ENCODE peak calls at places on chromosomes 3 and 15, in nine cellular contexts. One of them, this sample, is unnamed.

GRCh38 chr3:10753964-10754363 is 62.1 kb upstream of the SLC6A11 start:
- DNase-seq in NCI-H82: no peak
- DNase-seq in progenitor cell of endocrine pancreas: peak; percentile 90
- DNase-seq in fibroblast of pulmonary artery: peak; percentile 56
- DNase-seq in RKO: peak; percentile 48
- DNase-seq in hepatic stellate cell: peak; percentile 29
- DNase-seq in activated CD4-positive, alpha-beta T cell treated with anti-CD3 and anti-CD28 coated beads for 1 hour: no peak
- DNase-seq in left ventricle myocardium inferior: peak; percentile 48
- DNase-seq in OCI-LY7: peak; percentile 38
- DNase-seq in this sample: peak; percentile 45

GRCh38 chr3:139935866-139936817 is 1.2 kb downstream of the CLSTN2 start:
- DNase-seq in OCI-LY7: no peak
- DNase-seq in activated CD4-positive, alpha-beta T cell treated with anti-CD3 and anti-CD28 coated beads for 1 hour: no peak
- DNase-seq in progenitor cell of endocrine pancreas: no peak
- DNase-seq in RKO: no peak
- DNase-seq in hepatic stellate cell: peak; percentile 13
- DNase-seq in NCI-H82: peak; percentile 62
- DNase-seq in fibroblast of pulmonary artery: no peak
- DNase-seq in left ventricle myocardium inferior: peak; percentile 32
- DNase-seq in this sample: peak; percentile 17

GRCh38 chr3:171654809-171655208 is 155.5 kb downstream of the PLD1 start:
- DNase-seq in fibroblast of pulmonary artery: peak; percentile 76
- DNase-seq in NCI-H82: no peak
- DNase-seq in progenitor cell of endocrine pancreas: no peak
- DNase-seq in hepatic stellate cell: no peak
- DNase-seq in OCI-LY7: no peak
- DNase-seq in activated CD4-positive, alpha-beta T cell treated with anti-CD3 and anti-CD28 coated beads for 1 hour: no peak
- DNase-seq in RKO: no peak
- DNase-seq in left ventricle myocardium inferior: peak; percentile 76
- DNase-seq in this sample: no peak

GRCh38 chr3:133662256-133662773 is 574 bp upstream of the TOPBP1 start:
- DNase-seq in RKO: peak; percentile 80
- DNase-seq in left ventricle myocardium inferior: no peak
- DNase-seq in OCI-LY7: peak; percentile 51
- DNase-seq in fibroblast of pulmonary artery: peak; percentile 27
- DNase-seq in hepatic stellate cell: peak; percentile 30
- DNase-seq in activated CD4-positive, alpha-beta T cell treated with anti-CD3 and anti-CD28 coated beads for 1 hour: no peak
- DNase-seq in NCI-H82: peak; percentile 47
- DNase-seq in progenitor cell of endocrine pancreas: no peak
- DNase-seq in this sample: peak; percentile 10

GRCh38 chr15:74384566-74385441 is 17.4 kb upstream of the CYP11A1 start:
- DNase-seq in activated CD4-positive, alpha-beta T cell treated with anti-CD3 and anti-CD28 coated beads for 1 hour: no peak
- DNase-seq in RKO: peak; percentile 82
- DNase-seq in hepatic stellate cell: no peak
- DNase-seq in NCI-H82: no peak
- DNase-seq in OCI-LY7: peak; percentile 56
- DNase-seq in fibroblast of pulmonary artery: no peak
- DNase-seq in left ventricle myocardium inferior: no peak
- DNase-seq in progenitor cell of endocrine pancreas: no peak
- DNase-seq in this sample: no peak

GRCh38 chr3:78665776-78666457 is 1101.9 kb downstream of the ROBO1 start:
- DNase-seq in RKO: no peak
- DNase-seq in hepatic stellate cell: no peak
- DNase-seq in OCI-LY7: no peak
- DNase-seq in left ventricle myocardium inferior: no peak
- DNase-seq in fibroblast of pulmonary artery: no peak
- DNase-seq in progenitor cell of endocrine pancreas: no peak
- DNase-seq in NCI-H82: no peak
- DNase-seq in activated CD4-positive, alpha-beta T cell treated with anti-CD3 and anti-CD28 coated beads for 1 hour: no peak
- DNase-seq in this sample: no peak

GRCh38 chr3:156727519-156728205 is 53.3 kb downstream of the TIPARP start:
- DNase-seq in left ventricle myocardium inferior: no peak
- DNase-seq in hepatic stellate cell: no peak
- DNase-seq in activated CD4-positive, alpha-beta T cell treated with anti-CD3 and anti-CD28 coated beads for 1 hour: no peak
- DNase-seq in OCI-LY7: peak; percentile 8
- DNase-seq in NCI-H82: no peak
- DNase-seq in fibroblast of pulmonary artery: no peak
- DNase-seq in progenitor cell of endocrine pancreas: no peak
- DNase-seq in RKO: no peak
- DNase-seq in this sample: no peak

GRCh38 chr3:194250104-194251002 is 100.8 kb downstream of the CPN2 start:
- DNase-seq in NCI-H82: peak; percentile 87
- DNase-seq in activated CD4-positive, alpha-beta T cell treated with anti-CD3 and anti-CD28 coated beads for 1 hour: no peak
- DNase-seq in RKO: no peak
- DNase-seq in progenitor cell of endocrine pancreas: no peak
- DNase-seq in fibroblast of pulmonary artery: peak; percentile 70
- DNase-seq in left ventricle myocardium inferior: peak; percentile 88
- DNase-seq in hepatic stellate cell: no peak
- DNase-seq in OCI-LY7: no peak
- DNase-seq in this sample: peak; percentile 66

GRCh38 chr3:126968328-126968994 is 14.5 kb upstream of the PLXNA1 start:
- DNase-seq in activated CD4-positive, alpha-beta T cell treated with anti-CD3 and anti-CD28 coated beads for 1 hour: no peak
- DNase-seq in OCI-LY7: no peak
- DNase-seq in fibroblast of pulmonary artery: no peak
- DNase-seq in NCI-H82: no peak
- DNase-seq in RKO: no peak
- DNase-seq in progenitor cell of endocrine pancreas: no peak
- DNase-seq in left ventricle myocardium inferior: no peak
- DNase-seq in hepatic stellate cell: no peak
- DNase-seq in this sample: no peak

This sample was measured in left colon.